ENCODE peak calls at places on chromosome 20, in six cellular contexts. P, Z, W, T, N and B are unnamed samples.

GRCh38 chr20:56422824-56423189 is 10.7 kb downstream of the CASS4 start:
- DNase-seq in P (no peak), Z (no peak), W (no peak), T (no peak), N (peak; percentile 56), B (no peak)

GRCh38 chr20:47314647-47315338 is 41.7 kb downstream of the ZMYND8 start:
- DNase-seq in P (no peak), Z (no peak), W (no peak), T (no peak), N (no peak), B (no peak)

GRCh38 chr20:47020231-47020630 is 125.6 kb downstream of the EYA2 start:
- DNase-seq in P (no peak), Z (peak; percentile 43), W (no peak), T (no peak), N (no peak), B (no peak)

GRCh38 chr20:35663813-35664543 is 722 bp downstream of the CPNE1 start:
- DNase-seq in P (peak; percentile 34), Z (peak; percentile 24), W (peak; percentile 64), T (peak; percentile 77), N (peak; percentile 41), B (peak; percentile 52)

GRCh38 chr20:50054626-50055511 is 58.1 kb downstream of the UBE2V1 start:
- DNase-seq in P (peak; percentile 41), Z (peak; percentile 81), W (no peak), T (peak; percentile 85), N (peak; percentile 87), B (peak; percentile 37)

GRCh38 chr20:14777571-14777970 is 440.2 kb upstream of the FLRT3 start:
- DNase-seq in P (no peak), Z (no peak), W (no peak), T (no peak), N (no peak), B (no peak)

GRCh38 chr20:42749548-42749947 is 440.2 kb downstream of the PTPRT start:
- DNase-seq in P (no peak), Z (no peak), W (no peak), T (no peak), N (no peak), B (no peak)

GRCh38 chr20:8535403-8536003 is 403.4 kb downstream of the PLCB1 start:
- DNase-seq in P (no peak), Z (no peak), W (no peak), T (no peak), N (peak; percentile 32), B (no peak)

GRCh38 chr20:34525709-34526416 is 9.6 kb downstream of the DYNLRB1 start:
- DNase-seq in P (peak; percentile 45), Z (peak; percentile 97), W (peak; percentile 85), T (peak; percentile 94), N (peak; percentile 96), B (peak; percentile 83)

GRCh38 chr20:30922129-30922528 is 335.3 kb upstream of the DEFB115 start:
- DNase-seq in P (no peak), Z (no peak), W (no peak), T (peak; percentile 62), N (no peak), B (no peak)

GRCh38 chr20:32526125-32526524 is 59.0 kb downstream of the NOL4L start:
- DNase-seq in P (no peak), Z (no peak), W (peak; percentile 1), T (peak; percentile 18), N (no peak), B (no peak)

GRCh38 chr20:6838181-6838826 is 70.8 kb downstream of the BMP2 start:
- DNase-seq in P (no peak), Z (no peak), W (no peak), T (peak; percentile 54), N (no peak), B (no peak)

GRCh38 chr20:16368645-16369292 is 204.5 kb downstream of the KIF16B start:
- DNase-seq in P (no peak), Z (peak; percentile 59), W (no peak), T (no peak), N (peak; percentile 5), B (no peak)

GRCh38 chr20:58690851-58691250 is 1.7 kb upstream of the NPEPL1 start:
- DNase-seq in P (no peak), Z (no peak), W (no peak), T (no peak), N (peak; percentile 72), B (peak; percentile 24)

GRCh38 chr20:54389872-54390271 is 85.5 kb upstream of the DOK5 start:
- DNase-seq in P (no peak), Z (no peak), W (no peak), T (no peak), N (peak; percentile 24), B (no peak)

GRCh38 chr20:23215596-23215995 is 129.5 kb upstream of the CD93 start:
- DNase-seq in P (no peak), Z (no peak), W (no peak), T (no peak), N (no peak), B (no peak)
- TF ChIP-seq CTCF in P (no peak), Z (no peak), W (no peak), T (no peak), N (no peak), B (no peak)

DNA sequence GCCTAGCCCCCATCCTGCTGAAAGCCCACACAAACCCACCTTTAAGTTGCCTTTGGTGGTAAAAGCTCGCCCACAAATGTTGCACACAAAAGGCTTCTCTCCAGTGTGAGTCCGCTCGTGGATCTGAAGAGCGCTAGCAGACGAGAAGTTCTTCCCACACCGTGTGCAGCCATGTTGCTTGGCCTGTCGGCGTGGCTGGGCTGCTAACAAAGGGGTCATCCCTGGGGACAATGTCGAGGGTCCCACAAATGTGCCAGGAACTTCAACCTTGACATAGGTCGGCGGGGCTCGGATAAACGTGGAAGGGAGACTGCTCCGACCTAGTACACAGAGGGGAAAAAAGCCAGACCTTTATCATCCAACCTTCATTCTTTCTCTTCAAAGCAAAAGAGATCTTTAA is 13.5 kb downstream of the SALL4 start:
- DNase-seq in P (no peak), Z (no peak), W (no peak), T (no peak), N (no peak), B (no peak)
- TF ChIP-seq CTCF in P (no peak), Z (no peak), W (no peak), T (no peak), N (no peak), B (no peak)

GRCh38 chr20:63572788-63573738 is 976 bp downstream of the HELZ2 start:
- DNase-seq in P (no peak), Z (no peak), W (peak; percentile 32), T (peak; percentile 66), N (no peak), B (no peak)
- TF ChIP-seq CTCF in P (no peak), Z (peak; percentile 21), W (no peak), T (no peak), N (peak; percentile 14), B (no peak)

GRCh38 chr20:61980647-61981583 is 84.8 kb downstream of the TAF4 start:
- DNase-seq in P (no peak), Z (peak; percentile 22), W (no peak), T (no peak), N (peak; percentile 15), B (peak; percentile 54)
- TF ChIP-seq CTCF in P (peak; percentile 42), Z (peak; percentile 86), W (no peak), T (peak; percentile 64), N (peak; percentile 30), B (no peak)

DNA sequence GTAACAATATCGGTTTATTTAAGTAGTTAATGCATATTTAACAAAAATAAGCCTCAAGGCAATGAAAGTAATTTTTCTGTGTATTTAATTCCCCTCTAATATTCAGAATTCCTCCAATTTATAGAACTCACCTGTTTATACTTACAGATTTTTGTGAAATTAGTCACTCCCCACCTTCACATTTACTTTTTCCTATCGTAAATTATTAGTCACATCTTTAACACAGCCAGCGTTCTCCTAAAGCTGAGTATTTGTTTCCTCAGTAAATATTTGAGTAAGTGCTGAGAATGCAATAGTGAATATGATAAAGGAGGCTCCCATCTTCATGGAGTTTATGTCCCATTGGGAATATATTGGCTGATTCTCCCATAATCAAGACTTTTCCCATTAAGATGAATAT is 88.0 kb downstream of the SYCP2 start:
- DNase-seq in P (no peak), Z (no peak), W (no peak), T (no peak), N (no peak), B (no peak)
- TF ChIP-seq CTCF in P (no peak), Z (no peak), W (no peak), T (no peak), N (no peak), B (no peak)

DNA sequence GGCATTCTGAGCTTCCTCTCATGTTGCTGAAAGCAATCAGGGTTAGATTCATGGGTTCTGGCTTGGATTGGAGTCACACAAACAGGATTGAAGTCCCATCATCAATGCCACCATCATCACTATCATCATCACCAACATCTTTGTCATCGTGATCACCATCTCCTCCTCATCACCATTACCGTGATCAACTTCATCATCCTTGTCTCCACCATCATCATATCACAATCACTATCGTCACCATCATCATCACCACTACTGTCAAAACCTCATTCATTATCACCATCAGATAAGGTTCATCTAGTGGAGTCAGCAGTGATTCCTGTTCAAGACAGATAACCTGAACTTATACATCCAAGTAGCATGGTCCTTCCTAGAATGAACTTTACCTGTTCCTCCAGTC is 193.8 kb upstream of the RIN2 start:
- DNase-seq in P (no peak), Z (no peak), W (no peak), T (no peak), N (no peak), B (no peak)
- TF ChIP-seq CTCF in P (no peak), Z (no peak), W (no peak), T (no peak), N (no peak), B (no peak)

GRCh38 chr20:48970681-48971370 is 49.3 kb downstream of the ARFGEF2 start:
- DNase-seq in P (no peak), Z (no peak), W (no peak), T (no peak), N (no peak), B (no peak)
- TF ChIP-seq CTCF in P (no peak), Z (no peak), W (no peak), T (no peak), N (no peak), B (no peak)

GRCh38 chr20:2395136-2395535 is 14.4 kb downstream of the TGM6 start:
- DNase-seq in P (no peak), Z (no peak), W (no peak), T (no peak), N (no peak), B (no peak)

GRCh38 chr20:2398453-2398852 is 17.8 kb downstream of the TGM6 start:
- DNase-seq in P (no peak), Z (no peak), W (no peak), T (no peak), N (no peak), B (no peak)

GRCh38 chr20:2396241-2396814 is 15.6 kb downstream of the TGM6 start:
- DNase-seq in P (no peak), Z (no peak), W (no peak), T (no peak), N (no peak), B (no peak)

GRCh38 chr20:2397595-2398145 is 17.0 kb downstream of the TGM6 start:
- DNase-seq in P (no peak), Z (no peak), W (no peak), T (no peak), N (no peak), B (no peak)

GRCh38 chr20:2397091-2397490 is 16.4 kb downstream of the TGM6 start:
- DNase-seq in P (no peak), Z (no peak), W (no peak), T (no peak), N (no peak), B (no peak)
- TF ChIP-seq CTCF in P (no peak), Z (no peak), W (no peak), T (no peak), N (no peak), B (no peak)